ENCODE peak calls at places on chromosomes 5 and 9, in seven cellular contexts. R is fibroblast of lung; I is CD8-positive, alpha-beta T cell; Y is heart left ventricle; H is body of pancreas; Z is cardiac muscle cell; J is heart right ventricle. E is an unnamed sample. For H3K4me1, the result is how much of the 10 kb centered on the place peaks cover.

GRCh38 chr5:4866131-4866659 is 273.9 kb upstream of the ADAMTS16 start:
- DNase-seq in Z (no peak), J (no peak), I (no peak), R (no peak), H (no peak), Y (no peak), E (no peak)

GRCh38 chr9:111451570-111451969 is 32.6 kb downstream of the ECPAS start:
- DNase-seq in J (no peak), Y (no peak), H (no peak), Z (no peak), I (no peak), R (no peak), E (no peak)

GRCh38 chr9:14353222-14354056 is 39.5 kb upstream of the NFIB start:
- DNase-seq in H (peak), R (peak), Y (peak), Z (peak), J (peak), I (peak), E (peak)

GRCh38 chr9:87950765-87951488 is 23.4 kb downstream of the CDK20 start:
- DNase-seq in J (no peak), Z (peak), H (no peak), R (peak), Y (no peak), I (no peak), E (no peak)

GRCh38 chr9:34664281-34665108 is 2.0 kb upstream of the CCL27 start:
- DNase-seq in Y (peak), Z (peak), I (peak), R (peak), J (peak), H (peak), E (peak)

GRCh38 chr5:181100121-181101015 is 30.6 kb downstream of the OR2V1 start:
- DNase-seq in I (no peak), Z (no peak), J (no peak), R (peak), H (no peak), Y (no peak), E (no peak)

GRCh38 chr5:59198365-59198764 is 615.5 kb downstream of the RAB3C start:
- DNase-seq in J (no peak), Y (no peak), H (no peak), I (no peak), R (no peak), Z (no peak), E (no peak)

GRCh38 chr5:53922508-53923498 is 362.4 kb downstream of the NDUFS4 start:
- DNase-seq in I (no peak), Z (no peak), R (no peak), Y (no peak), H (no peak), J (no peak), E (no peak)

GRCh38 chr5:154276932-154277331 is 86.4 kb downstream of the GALNT10 start:
- DNase-seq in H (no peak), Y (peak), R (peak), J (peak), I (no peak), Z (peak), E (no peak)

GRCh38 chr9:98644011-98644410 is 64.7 kb downstream of the GABBR2 start:
- DNase-seq in Y (no peak), Z (no peak), H (no peak), J (no peak), I (no peak), R (no peak), E (no peak)

DNA sequence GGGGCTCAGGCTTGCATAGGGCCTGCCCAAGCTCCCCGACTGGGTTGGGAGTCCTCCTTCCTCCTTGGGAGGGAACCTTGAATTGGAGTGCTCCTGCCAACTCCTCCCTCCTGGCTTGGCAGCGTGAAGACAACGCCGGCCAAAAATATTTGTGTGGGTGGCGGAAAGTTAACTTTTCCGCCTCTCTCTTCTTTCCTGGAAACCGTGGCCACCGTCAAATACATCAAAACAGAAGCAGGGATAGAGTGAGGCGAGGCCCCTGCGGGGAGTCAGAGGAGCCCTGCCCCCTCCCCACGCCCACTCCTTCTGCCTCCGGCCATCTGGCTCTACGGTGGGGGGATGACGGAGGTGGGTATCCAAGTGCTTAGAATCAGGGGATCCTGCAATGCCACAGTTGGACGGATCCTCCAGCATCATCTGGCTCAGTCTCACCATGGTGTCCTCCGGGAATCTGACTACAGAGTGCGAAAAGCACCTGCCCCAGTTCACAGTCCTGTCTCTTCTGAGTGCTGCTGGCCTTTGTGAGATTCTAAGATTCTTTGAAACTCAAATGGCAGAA is 25.2 kb upstream of the SYNPO start:
- DNase-seq in I (no peak), R (peak), Z (peak), J (peak), Y (peak), H (peak), E (no peak)
- H3K4me1 ChIP-seq in I (under half), R (under half), Z (under half), J (half or more), Y (half or more), H (half or more), E (half or more)

GRCh38 chr9:1411826-1412225 is 361.7 kb downstream of the DMRT2 start:
- DNase-seq in I (no peak), H (no peak), J (no peak), R (no peak), Z (no peak), Y (no peak), E (no peak)
- H3K4me1 ChIP-seq in I (under half), H (under half), J (under half), R (under half), Z (under half), Y (under half), E (under half)

GRCh38 chr9:70405808-70406445 is 8.5 kb downstream of the KLF9 start:
- DNase-seq in Z (peak), R (peak), H (no peak), I (no peak), Y (no peak), J (no peak), E (no peak)
- H3K4me1 ChIP-seq in Z (under half), R (under half), H (half or more), I (half or more), Y (half or more), J (half or more), E (half or more)

GRCh38 chr9:93456504-93456903 is 3.1 kb upstream of the FAM120AOS start:
- DNase-seq in I (no peak), H (no peak), Y (no peak), R (no peak), J (no peak), Z (no peak), E (no peak)
- H3K4me1 ChIP-seq in I (under half), H (half or more), Y (half or more), R (under half), J (half or more), Z (under half), E (half or more)

GRCh38 chr9:128688501-128689292 is at the start of gene SET:
- DNase-seq in Z (peak), R (peak), I (peak), J (peak), H (peak), Y (peak), E (peak)
- H3K4me1 ChIP-seq in Z (under half), R (under half), I (half or more), J (under half), H (under half), Y (under half), E (under half)

GRCh38 chr9:21684231-21684630 is 118.2 kb upstream of the MTAP start:
- DNase-seq in H (no peak), I (no peak), R (peak), Z (no peak), J (no peak), Y (no peak), E (no peak)
- H3K4me1 ChIP-seq in H (under half), I (under half), R (under half), Z (under half), J (under half), Y (under half), E (under half)